ENCODE peak calls at places on chromosomes 12 and 14, in eight cellular contexts. D is HCEC 1CT; K is lung; N is right atrium auricular region; Y is activated CD8-positive, alpha-beta memory T cell treated with anti-CD3 and anti-CD28 coated beads for 1 hour; G is Calu3; Q is NCI-H1092 treated with DMSO at 0.1 percent for 48 hours; M is NCI-H774. J is an unnamed sample.
A peak's percentile ranks its signal among the peaks of the same experiment; 100 is the strongest.

GRCh38 chr12:79420146-79420618 is 270.6 kb downstream of the PAWR start:
- DNase-seq in K (no peak), D (peak; percentile 97), Q (no peak), G (peak; percentile 52), Y (no peak), M (no peak), N (no peak), J (no peak)

GRCh38 chr14:58414845-58415244 is 12.5 kb downstream of the TIMM9 start:
- DNase-seq in Y (no peak), K (no peak), Q (no peak), N (no peak), G (no peak), M (no peak), D (no peak), J (no peak)

GRCh38 chr12:89862511-89863331 is 154.1 kb upstream of the ATP2B1 start:
- DNase-seq in K (peak; percentile 36), N (no peak), Y (no peak), Q (no peak), M (no peak), D (no peak), G (no peak), J (no peak)

GRCh38 chr12:51866324-51866723 is 17.8 kb upstream of the FIGNL2 start:
- DNase-seq in M (no peak), K (no peak), D (no peak), G (no peak), Q (no peak), Y (no peak), N (no peak), J (no peak)

GRCh38 chr14:92511472-92512247 is 1.9 kb upstream of the RIN3 start:
- DNase-seq in D (peak; percentile 92), Q (no peak), G (peak; percentile 75), N (no peak), M (no peak), K (peak; percentile 35), Y (no peak), J (no peak)

GRCh38 chr12:1594295-1595025 is at the start of gene FBXL14:
- DNase-seq in D (peak; percentile 78), Y (peak; percentile 72), G (peak; percentile 91), K (peak; percentile 90), Q (peak; percentile 90), M (peak; percentile 95), N (no peak), J (peak; percentile 97)

GRCh38 chr14:31582286-31582691 is 21.1 kb downstream of the NUBPL start:
- DNase-seq in D (peak; percentile 47), Q (no peak), G (no peak), N (no peak), K (no peak), M (peak; percentile 4), Y (no peak), J (no peak)

GRCh38 chr12:53476769-53477209 is 22.5 kb downstream of the MAP3K12 start:
- DNase-seq in D (peak; percentile 35), M (no peak), Q (no peak), Y (no peak), G (no peak), K (no peak), N (no peak), J (no peak)

GRCh38 chr14:90426663-90427062 is 29.8 kb downstream of the CALM1 start:
- DNase-seq in D (no peak), G (no peak), Q (peak; percentile 27), M (no peak), N (peak; percentile 61), Y (no peak), K (no peak), J (no peak)

GRCh38 chr12:109944975-109945374 is 44.9 kb downstream of the TCHP start:
- DNase-seq in D (no peak), G (no peak), Y (no peak), K (no peak), M (no peak), N (no peak), Q (no peak), J (no peak)

GRCh38 chr12:101172316-101172715 is 37.7 kb downstream of the SLC5A8 start:
- DNase-seq in M (no peak), Y (no peak), K (no peak), Q (no peak), N (no peak), D (peak; percentile 68), G (no peak), J (no peak)

GRCh38 chr14:66152269-66152668 is 333.9 kb upstream of the CCDC196 start:
- DNase-seq in N (no peak), M (no peak), K (no peak), G (no peak), Y (no peak), D (no peak), Q (no peak), J (no peak)

GRCh38 chr12:71158361-71158882 is 623 bp upstream of the TSPAN8 start:
- DNase-seq in K (no peak), G (peak; percentile 34), M (peak; percentile 95), Q (peak; percentile 89), N (no peak), Y (no peak), D (no peak), J (no peak)

GRCh38 chr14:92558319-92558718 is 44.7 kb downstream of the RIN3 start:
- DNase-seq in K (no peak), M (no peak), N (no peak), D (no peak), G (no peak), Y (no peak), Q (no peak), J (no peak)

GRCh38 chr12:115879354-115879753 is 398.1 kb downstream of the MED13L start:
- DNase-seq in M (no peak), K (no peak), N (no peak), G (no peak), D (no peak), Q (no peak), Y (no peak), J (peak; percentile 68)

GRCh38 chr12:18810537-18811253 is 72.8 kb downstream of the CAPZA3 start:
- DNase-seq in N (no peak), Q (no peak), D (no peak), M (no peak), G (no peak), K (no peak), Y (no peak), J (no peak)

GRCh38 chr12:122961551-122962329 is 4.5 kb downstream of the ABCB9 start:
- DNase-seq in K (no peak), D (no peak), M (peak; percentile 15), N (no peak), G (no peak), Q (peak; percentile 36), Y (no peak), J (no peak)

GRCh38 chr14:73809386-73809785 is 42.2 kb upstream of the PTGR2 start:
- DNase-seq in Y (no peak), K (no peak), D (no peak), G (no peak), M (no peak), Q (no peak), N (no peak), J (no peak)

GRCh38 chr12:116037941-116038837 is 239.3 kb downstream of the MED13L start:
- DNase-seq in M (no peak), D (peak; percentile 63), K (no peak), G (no peak), Q (no peak), N (no peak), Y (no peak), J (no peak)

GRCh38 chr12:14664434-14665023 is 31.9 kb downstream of the GUCY2C start:
- DNase-seq in K (no peak), N (no peak), Y (no peak), Q (peak; percentile 47), D (peak; percentile 35), G (peak; percentile 37), M (no peak), J (no peak)

GRCh38 chr14:81396108-81396507 is 4.0 kb downstream of the STON2 start:
- DNase-seq in K (no peak), G (no peak), M (no peak), D (peak; percentile 3), N (no peak), Y (no peak), Q (no peak), J (no peak)

GRCh38 chr12:47218191-47218654 is 138.5 kb upstream of the AMIGO2 start:
- DNase-seq in Y (no peak), M (no peak), G (no peak), D (no peak), N (no peak), K (no peak), Q (no peak), J (no peak)

GRCh38 chr14:95460647-95461478 is 55.6 kb downstream of the SYNE3 start:
- DNase-seq in G (peak; percentile 40), K (no peak), M (peak; percentile 90), Q (peak; percentile 94), D (peak; percentile 71), N (no peak), Y (no peak), J (peak; percentile 89)

GRCh38 chr12:1797011-1797901 is 23.1 kb upstream of the LRTM2 start:
- DNase-seq in N (peak; percentile 68), M (peak; percentile 21), Y (no peak), G (peak; percentile 29), Q (no peak), D (no peak), K (peak; percentile 58), J (peak; percentile 82)

GRCh38 chr14:74502236-74503019 is 8.9 kb downstream of the ISCA2 start:
- DNase-seq in K (no peak), Q (no peak), N (peak; percentile 47), M (no peak), G (peak; percentile 46), Y (no peak), D (peak; percentile 48), J (no peak)

GRCh38 chr12:85016423-85016822 is 19.7 kb downstream of the TSPAN19 start:
- DNase-seq in N (no peak), K (no peak), Y (no peak), M (no peak), G (no peak), Q (no peak), D (peak; percentile 98), J (no peak)

GRCh38 chr14:100486025-100486828 is 101.0 kb downstream of the BEGAIN start:
- DNase-seq in Y (peak; percentile 7), G (peak; percentile 60), N (no peak), K (no peak), M (peak; percentile 82), Q (no peak), D (peak; percentile 23), J (peak; percentile 94)

GRCh38 chr12:123267991-123268843 is 3.4 kb downstream of the CDK2AP1 start:
- DNase-seq in N (no peak), D (no peak), Q (peak; percentile 86), K (no peak), Y (no peak), G (no peak), M (no peak), J (no peak)

GRCh38 chr14:72810201-72810600 is 83.7 kb downstream of the DPF3 start:
- DNase-seq in M (no peak), D (no peak), G (no peak), Y (peak; percentile 15), K (no peak), N (no peak), Q (no peak), J (no peak)

J was measured in osteocyte.